ENCODE peak calls at places on chromosome 16, in nine cellular contexts. V, S, U, D, O, A, P, R and B are unnamed samples.

GRCh38 chr16:54938351-54939346 is 8.0 kb downstream of the IRX5 start:
- DNase-seq in V (peak; percentile 37), S (peak; percentile 75), U (no peak), D (no peak), O (no peak), A (no peak), P (no peak), R (no peak), B (peak; percentile 57)

GRCh38 chr16:51939371-51940005 is 607.5 kb downstream of the TOX3 start:
- DNase-seq in V (peak; percentile 39), S (no peak), U (no peak), D (peak; percentile 36), O (no peak), A (no peak), P (no peak), R (no peak), B (peak; percentile 10)

GRCh38 chr16:3645504-3646347 is 8.8 kb upstream of the DNASE1 start:
- DNase-seq in V (peak; percentile 64), S (peak; percentile 25), U (no peak), D (no peak), O (no peak), A (no peak), P (no peak), R (peak; percentile 82), B (peak; percentile 83)

GRCh38 chr16:11836653-11837244 is 14.6 kb downstream of the RSL1D1 start:
- DNase-seq in V (no peak), S (no peak), U (no peak), D (no peak), O (no peak), A (no peak), P (no peak), R (peak; percentile 71), B (peak; percentile 53)

GRCh38 chr16:80824623-80825364 is 20.4 kb upstream of the CDYL2 start:
- DNase-seq in V (peak; percentile 23), S (no peak), U (no peak), D (no peak), O (peak; percentile 26), A (peak; percentile 76), P (no peak), R (peak; percentile 72), B (peak; percentile 81)

GRCh38 chr16:11327277-11328171 is 17.7 kb upstream of the RMI2 start:
- DNase-seq in V (no peak), S (no peak), U (no peak), D (no peak), O (no peak), A (no peak), P (no peak), R (peak; percentile 41), B (peak; percentile 69)

GRCh38 chr16:84741351-84741791 is 41.6 kb downstream of the USP10 start:
- DNase-seq in V (no peak), S (no peak), U (no peak), D (no peak), O (no peak), A (no peak), P (no peak), R (no peak), B (no peak)

GRCh38 chr16:10070591-10070990 is 111.6 kb downstream of the GRIN2A start:
- DNase-seq in V (no peak), S (no peak), U (no peak), D (no peak), O (no peak), A (no peak), P (no peak), R (no peak), B (no peak)

GRCh38 chr16:73082608-73083007 is 34.7 kb upstream of the ZFHX3 start:
- DNase-seq in V (no peak), S (no peak), U (no peak), D (no peak), O (peak; percentile 50), A (no peak), P (no peak), R (peak; percentile 98), B (no peak)

GRCh38 chr16:4537376-4538066 is 1.1 kb downstream of the CDIP1 start:
- DNase-seq in V (peak; percentile 52), S (no peak), U (no peak), D (no peak), O (no peak), A (no peak), P (no peak), R (peak; percentile 25), B (peak; percentile 80)

GRCh38 chr16:87465306-87465705 is 27.5 kb downstream of the ZCCHC14 start:
- DNase-seq in V (no peak), S (peak; percentile 91), U (no peak), D (no peak), O (peak; percentile 92), A (peak; percentile 69), P (no peak), R (peak; percentile 97), B (no peak)